ENCODE peak calls at places on chromosomes 6 and 20, in six cellular contexts. W is mucosa of descending colon, X is heart left ventricle, C is right cardiac atrium, R is A549, K is T-cell. Y is an unnamed sample.

GRCh38 chr6:132400641-132401119 is 595 bp downstream of the MOXD1 start:
- ATAC-seq in X (peak), K (no peak), R (peak), W (peak), C (peak), Y (peak)

GRCh38 chr6:15375638-15376290 is 129.9 kb downstream of the JARID2 start:
- ATAC-seq in K (no peak), C (no peak), W (no peak), R (no peak), X (no peak), Y (no peak)

GRCh38 chr6:85995339-85996033 is 352.8 kb upstream of the SYNCRIP start:
- ATAC-seq in C (no peak), W (no peak), K (no peak), X (no peak), R (no peak), Y (no peak)

GRCh38 chr6:163688971-163689370 is 274.5 kb downstream of the QKI start:
- ATAC-seq in K (no peak), X (no peak), R (no peak), W (no peak), C (no peak), Y (no peak)

GRCh38 chr6:138586638-138587037 is 87.3 kb upstream of the NHSL1 start:
- ATAC-seq in R (no peak), K (no peak), W (no peak), C (no peak), X (no peak), Y (no peak)

GRCh38 chr6:167118006-167118405 is 4.9 kb upstream of the CCR6 start:
- ATAC-seq in C (no peak), X (no peak), W (no peak), K (no peak), R (no peak), Y (no peak)

GRCh38 chr6:130229645-130230044 is 6.9 kb upstream of the SAMD3 start:
- ATAC-seq in X (no peak), K (peak), W (no peak), R (no peak), C (no peak), Y (no peak)

GRCh38 chr6:132764370-132764769 is 6.7 kb upstream of the VNN2 start:
- ATAC-seq in W (peak), C (peak), R (peak), X (peak), K (no peak), Y (peak)

GRCh38 chr20:6162239-6162638 is 39.4 kb upstream of the FERMT1 start:
- ATAC-seq in W (no peak), X (peak), R (no peak), C (peak), K (no peak), Y (no peak)